ENCODE peak calls at places on chromosomes 1 and 21, in nine cellular contexts. A, G, J, W, P, K, I, Y and M are unnamed samples.

GRCh38 chr1:36570016-36570415 is 87.3 kb upstream of the CSF3R start:
- DNase-seq in A (no peak), G (no peak), J (no peak), W (no peak), P (no peak), K (no peak), I (no peak), Y (peak), M (no peak)

GRCh38 chr1:56446531-56447098 is 132.7 kb downstream of the PLPP3 start:
- DNase-seq in A (no peak), G (peak), J (no peak), W (peak), P (peak), K (no peak), I (no peak), Y (no peak), M (no peak)

GRCh38 chr1:97050501-97050900 is 328.9 kb downstream of the PTBP2 start:
- DNase-seq in A (no peak), G (peak), J (no peak), W (no peak), P (no peak), K (peak), I (no peak), Y (no peak), M (no peak)

GRCh38 chr1:36160949-36161485 is 5.1 kb downstream of the MAP7D1 start:
- DNase-seq in A (peak), G (peak), J (peak), W (peak), P (peak), K (peak), I (peak), Y (peak), M (peak)

GRCh38 chr1:64505944-64506658 is 36.2 kb downstream of the CACHD1 start:
- DNase-seq in A (no peak), G (no peak), J (no peak), W (peak), P (peak), K (no peak), I (no peak), Y (no peak), M (no peak)

GRCh38 chr1:215567491-215568286 is 585 bp downstream of the KCTD3 start:
- DNase-seq in A (no peak), G (peak), J (no peak), W (peak), P (peak), K (peak), I (peak), Y (peak), M (peak)

GRCh38 chr1:90823686-90824085 is 106.6 kb upstream of the BARHL2 start:
- DNase-seq in A (no peak), G (no peak), J (no peak), W (no peak), P (no peak), K (no peak), I (no peak), Y (no peak), M (no peak)

GRCh38 chr1:39183503-39184353 is 20.8 kb upstream of the MACF1 start:
- DNase-seq in A (peak), G (peak), J (peak), W (peak), P (peak), K (peak), I (peak), Y (no peak), M (peak)

GRCh38 chr1:200739499-200740290 is 1.0 kb downstream of the CAMSAP2 start:
- DNase-seq in A (no peak), G (no peak), J (peak), W (peak), P (peak), K (peak), I (no peak), Y (no peak), M (no peak)

GRCh38 chr1:156154317-156154749 is 948 bp downstream of the SEMA4A start:
- DNase-seq in A (no peak), G (no peak), J (peak), W (peak), P (peak), K (no peak), I (no peak), Y (no peak), M (no peak)

GRCh38 chr21:17578162-17578561 is 34.5 kb downstream of the BTG3 start:
- DNase-seq in A (no peak), G (no peak), J (no peak), W (no peak), P (no peak), K (no peak), I (no peak), Y (no peak), M (no peak)

GRCh38 chr1:198892065-198892464 is 253.2 kb downstream of the PTPRC start:
- DNase-seq in A (no peak), G (peak), J (no peak), W (no peak), P (no peak), K (peak), I (no peak), Y (no peak), M (no peak)

GRCh38 chr1:18400347-18401102 is 80.2 kb upstream of the KLHDC7A start:
- DNase-seq in A (no peak), G (no peak), J (no peak), W (no peak), P (peak), K (no peak), I (no peak), Y (no peak), M (no peak)

GRCh38 chr1:21022279-21023040 is 154.2 kb downstream of the EIF4G3 start:
- DNase-seq in A (no peak), G (peak), J (no peak), W (peak), P (peak), K (peak), I (peak), Y (no peak), M (no peak)

GRCh38 chr1:102776074-102776473 is 332.2 kb downstream of the COL11A1 start:
- DNase-seq in A (no peak), G (no peak), J (no peak), W (no peak), P (no peak), K (no peak), I (no peak), Y (no peak), M (no peak)

GRCh38 chr21:44965251-44966022 is 25.6 kb downstream of the SLX9 start:
- DNase-seq in A (no peak), G (peak), J (no peak), W (no peak), P (no peak), K (peak), I (no peak), Y (peak), M (peak)

GRCh38 chr1:245412301-245412700 is 257.5 kb downstream of the KIF26B start:
- DNase-seq in A (no peak), G (no peak), J (no peak), W (no peak), P (no peak), K (no peak), I (no peak), Y (no peak), M (no peak)

GRCh38 chr1:65980241-65980640 is 187.5 kb downstream of the PDE4B start:
- DNase-seq in A (no peak), G (no peak), J (no peak), W (no peak), P (no peak), K (no peak), I (no peak), Y (no peak), M (no peak)

GRCh38 chr1:30384286-30385245 is 338.8 kb downstream of the MATN1 start:
- DNase-seq in A (no peak), G (no peak), J (no peak), W (no peak), P (no peak), K (no peak), I (no peak), Y (no peak), M (peak)

GRCh38 chr1:5479876-5480275 is 512.3 kb downstream of the NPHP4 start:
- DNase-seq in A (no peak), G (no peak), J (no peak), W (no peak), P (no peak), K (no peak), I (no peak), Y (no peak), M (no peak)

GRCh38 chr1:119327066-119327435 is 41.5 kb upstream of the HAO2 start:
- DNase-seq in A (no peak), G (no peak), J (peak), W (no peak), P (no peak), K (no peak), I (peak), Y (no peak), M (no peak)

GRCh38 chr21:42453301-42454220 is 42.5 kb downstream of the RSPH1 start:
- DNase-seq in A (no peak), G (no peak), J (no peak), W (no peak), P (no peak), K (no peak), I (no peak), Y (peak), M (peak)

GRCh38 chr1:3581296-3581695 is 30.0 kb downstream of the MEGF6 start:
- DNase-seq in A (no peak), G (no peak), J (no peak), W (no peak), P (no peak), K (no peak), I (no peak), Y (no peak), M (no peak)

GRCh38 chr1:27858072-27858948 is 14.0 kb upstream of the THEMIS2 start:
- DNase-seq in A (peak), G (peak), J (peak), W (peak), P (peak), K (peak), I (peak), Y (peak), M (peak)

GRCh38 chr1:243561588-243562319 is 288.3 kb downstream of the AKT3 start:
- DNase-seq in A (no peak), G (no peak), J (no peak), W (no peak), P (no peak), K (no peak), I (no peak), Y (no peak), M (no peak)

GRCh38 chr1:243558556-243558955 is 291.5 kb downstream of the AKT3 start:
- DNase-seq in A (no peak), G (no peak), J (no peak), W (no peak), P (no peak), K (no peak), I (no peak), Y (no peak), M (no peak)

GRCh38 chr1:243563732-243564131 is 286.3 kb downstream of the AKT3 start:
- DNase-seq in A (no peak), G (no peak), J (no peak), W (no peak), P (no peak), K (no peak), I (no peak), Y (no peak), M (no peak)

GRCh38 chr1:243562473-243562872 is 287.6 kb downstream of the AKT3 start:
- DNase-seq in A (no peak), G (no peak), J (no peak), W (no peak), P (no peak), K (no peak), I (no peak), Y (no peak), M (no peak)

DNA sequence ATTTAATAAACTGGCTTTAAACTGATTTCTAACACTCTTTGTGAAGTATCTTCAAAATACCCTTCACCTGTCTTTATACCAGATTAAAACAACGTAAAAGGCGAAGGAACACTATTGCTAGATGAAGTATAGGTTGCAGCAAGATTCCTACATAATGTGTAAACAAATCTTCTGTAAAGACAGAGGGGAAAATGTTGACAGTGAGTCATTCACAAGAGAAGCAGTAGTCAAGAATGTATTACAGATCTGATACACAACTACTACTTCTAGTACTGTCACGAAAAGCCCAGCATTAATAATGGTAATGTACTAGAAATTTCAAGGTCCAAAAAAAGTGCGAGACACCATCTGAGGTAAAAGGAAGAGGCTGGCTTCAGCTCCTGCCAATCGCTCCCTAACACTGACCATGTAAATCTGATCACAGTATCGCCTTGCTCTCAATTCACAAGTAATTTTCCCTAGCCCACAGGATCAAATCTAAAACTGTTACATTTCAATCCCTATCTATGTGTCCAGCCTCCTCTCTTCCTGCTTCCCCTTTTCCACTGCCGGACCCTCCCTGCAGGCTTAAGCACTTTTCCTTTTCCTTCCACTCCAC is 290.4 kb downstream of the AKT3 start:
- DNase-seq in A (no peak), G (peak), J (no peak), W (no peak), P (no peak), K (no peak), I (no peak), Y (no peak), M (no peak)
- TF ChIP-seq CTCF in A (no peak), G (no peak), J (no peak), W (no peak), P (no peak), K (no peak), I (no peak), Y (no peak), M (no peak)

DNA sequence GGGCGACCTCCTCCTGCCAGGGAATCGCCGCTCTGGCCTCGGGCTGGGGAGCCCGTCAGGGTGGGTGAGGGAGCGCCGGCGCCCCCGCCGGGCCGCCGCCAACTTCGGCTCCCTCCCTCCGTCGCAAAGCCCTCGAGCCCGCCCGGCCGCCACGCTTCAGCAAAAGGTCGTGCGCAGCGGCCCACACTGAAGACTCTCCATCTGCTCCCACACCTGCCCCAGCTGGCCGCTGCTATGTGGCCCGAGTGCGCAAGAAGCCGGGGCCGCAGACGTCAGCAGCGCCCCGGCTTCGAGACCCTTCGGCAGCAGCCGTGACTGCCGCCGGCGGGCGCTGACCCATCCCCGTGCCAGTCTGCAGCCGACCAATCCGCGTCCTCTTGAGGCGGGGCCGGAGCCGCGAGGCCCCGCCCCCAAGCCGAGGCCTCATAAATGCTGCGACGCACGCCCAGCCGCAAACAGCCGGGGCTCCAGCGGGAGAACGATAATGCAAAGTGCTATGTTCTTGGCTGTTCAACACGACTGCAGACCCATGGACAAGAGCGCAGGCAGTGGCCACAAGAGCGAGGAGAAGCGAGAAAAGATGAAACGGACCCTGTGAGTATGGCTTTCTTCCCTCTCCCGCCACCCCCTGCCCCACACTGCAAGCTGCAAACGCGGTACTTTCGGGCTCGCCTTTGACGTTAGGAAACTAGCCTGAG is at the start of gene RGS2:
- DNase-seq in A (peak), G (peak), J (peak), W (peak), P (peak), K (peak), I (peak), Y (peak), M (peak)
- TF ChIP-seq CTCF in A (no peak), G (no peak), J (peak), W (no peak), P (no peak), K (peak), I (peak), Y (no peak), M (peak)

DNA sequence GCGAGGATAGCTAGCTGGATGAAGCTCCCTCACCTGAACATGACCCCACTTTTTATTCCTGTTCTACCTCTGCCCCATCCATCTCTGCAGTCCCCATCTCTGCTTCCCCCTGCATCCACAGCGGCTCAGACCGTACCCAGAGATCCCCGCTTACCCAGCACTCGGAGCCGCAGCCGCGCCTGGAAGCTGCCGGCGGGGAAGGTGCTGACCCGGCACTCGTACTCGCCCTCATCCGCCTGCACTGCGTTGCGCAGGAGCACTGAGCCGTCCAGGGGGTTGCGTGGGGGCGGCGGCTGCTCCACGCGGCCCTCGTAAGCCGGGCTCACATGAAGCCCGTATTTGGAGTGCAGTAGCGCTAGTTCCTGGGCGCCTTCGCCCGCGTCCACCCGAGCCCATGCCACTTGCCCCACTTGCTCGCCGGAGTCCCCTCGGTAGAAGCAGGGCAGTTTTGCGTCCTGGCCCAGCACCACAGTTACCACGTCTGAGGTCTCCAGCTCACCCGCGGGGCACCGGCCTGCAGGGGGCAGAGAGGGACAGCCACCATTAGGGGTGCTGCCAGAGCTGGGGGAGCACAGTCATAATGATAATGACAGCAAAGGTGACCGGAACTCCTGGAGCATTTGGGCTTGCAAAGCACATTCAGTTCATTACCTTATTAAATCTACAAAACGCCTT is 9.8 kb downstream of the NECTIN4 start:
- DNase-seq in A (no peak), G (no peak), J (no peak), W (no peak), P (no peak), K (no peak), I (no peak), Y (no peak), M (no peak)
- TF ChIP-seq CTCF in A (no peak), G (no peak), J (no peak), W (no peak), P (no peak), K (no peak), I (no peak), Y (no peak), M (no peak)

GRCh38 chr1:31939484-31940329 is 1.5 kb upstream of the PTP4A2 start:
- DNase-seq in A (peak), G (peak), J (peak), W (peak), P (peak), K (peak), I (no peak), Y (peak), M (peak)
- TF ChIP-seq CTCF in A (peak), G (peak), J (peak), W (peak), P (peak), K (peak), I (no peak), Y (no peak), M (peak)

GRCh38 chr1:40661678-40662077 is 3.8 kb downstream of the RIMS3 start:
- DNase-seq in A (no peak), G (no peak), J (no peak), W (no peak), P (no peak), K (no peak), I (no peak), Y (no peak), M (no peak)

GRCh38 chr1:40662864-40663263 is 2.6 kb downstream of the RIMS3 start:
- DNase-seq in A (no peak), G (peak), J (no peak), W (no peak), P (no peak), K (peak), I (no peak), Y (no peak), M (no peak)

GRCh38 chr1:40663324-40664166 is 1.9 kb downstream of the RIMS3 start:
- DNase-seq in A (no peak), G (no peak), J (no peak), W (no peak), P (no peak), K (no peak), I (no peak), Y (peak), M (no peak)

GRCh38 chr1:40664167-40664537 is 1.3 kb downstream of the RIMS3 start:
- DNase-seq in A (no peak), G (no peak), J (no peak), W (no peak), P (no peak), K (no peak), I (no peak), Y (peak), M (no peak)

GRCh38 chr1:40662151-40662550 is 3.3 kb downstream of the RIMS3 start:
- DNase-seq in A (no peak), G (no peak), J (no peak), W (no peak), P (no peak), K (no peak), I (no peak), Y (no peak), M (no peak)
- TF ChIP-seq CTCF in A (no peak), G (no peak), J (no peak), W (no peak), P (no peak), K (no peak), I (no peak), Y (no peak), M (no peak)

GRCh38 chr1:50438945-50439344 is 15.7 kb upstream of the DMRTA2 start:
- DNase-seq in A (no peak), G (no peak), J (no peak), W (no peak), P (no peak), K (no peak), I (no peak), Y (no peak), M (no peak)
- TF ChIP-seq CTCF in A (no peak), G (no peak), J (no peak), W (no peak), P (no peak), K (no peak), I (no peak), Y (no peak), M (no peak)

GRCh38 chr21:36908260-36908908 is 58.1 kb downstream of the HLCS start:
- DNase-seq in A (no peak), G (peak), J (no peak), W (no peak), P (no peak), K (no peak), I (no peak), Y (no peak), M (no peak)
- TF ChIP-seq CTCF in A (no peak), G (peak), J (no peak), W (no peak), P (no peak), K (peak), I (no peak), Y (no peak), M (no peak)